ENCODE peak calls at places on chromosomes 3 and 15, in nine cellular contexts. U is transverse colon; S is activated T-helper 9 cell treated with anti-CD3 and anti-CD28 coated beads, Interleukin-2, amount 50 U/mL, for 16 hours; Y is frontal cortex; P is Right ventricle myocardium inferior; X is NCI-H446 treated with DMSO at 0.1 percent for 48 hours; G is nephron progenitor cell; W is SJSA1; L is LHCN-M2. O is an unnamed sample.

GRCh38 chr3:124701687-124702086 is 28.6 kb upstream of the UMPS start:
- DNase-seq in S (no peak), W (no peak), X (no peak), Y (no peak), G (no peak), U (no peak), L (peak; percentile 77), P (no peak), O (no peak)

GRCh38 chr3:15877813-15878212 is 80.0 kb upstream of the ANKRD28 start:
- DNase-seq in X (no peak), L (no peak), W (no peak), G (no peak), S (no peak), U (no peak), Y (no peak), P (no peak), O (no peak)

GRCh38 chr3:160569874-160570273 is 4.5 kb upstream of the KPNA4 start:
- DNase-seq in U (no peak), S (no peak), W (no peak), L (no peak), Y (no peak), P (no peak), G (no peak), X (no peak), O (no peak)

GRCh38 chr3:49689046-49689886 is at the start of the genes MST1 and RNF123:
- DNase-seq in U (peak; percentile 90), X (no peak), W (peak; percentile 88), G (peak; percentile 97), L (peak; percentile 85), S (peak; percentile 86), P (peak; percentile 94), Y (peak; percentile 91), O (peak; percentile 91)

GRCh38 chr3:57100046-57100695 is 39.7 kb downstream of the SPATA12 start:
- DNase-seq in Y (peak; percentile 78), W (peak; percentile 56), L (peak; percentile 75), G (peak; percentile 75), P (no peak), S (no peak), X (peak; percentile 18), U (peak; percentile 71), O (peak; percentile 60)

GRCh38 chr15:72680931-72681330 is 5.1 kb downstream of the HIGD2B start:
- DNase-seq in Y (no peak), U (no peak), P (no peak), G (no peak), X (no peak), W (no peak), S (no peak), L (no peak), O (no peak)

GRCh38 chr15:30001592-30001991 is 81.2 kb upstream of the GOLGA8J start:
- DNase-seq in S (no peak), X (no peak), P (no peak), U (no peak), W (no peak), Y (peak; percentile 56), G (no peak), L (no peak), O (no peak)

GRCh38 chr3:52240059-52240885 is 1.3 kb upstream of the TWF2 start:
- DNase-seq in S (peak; percentile 41), G (no peak), L (peak; percentile 88), Y (no peak), X (peak; percentile 69), W (no peak), U (peak; percentile 62), P (no peak), O (peak; percentile 63)

GRCh38 chr3:159882367-159882766 is 106.3 kb upstream of the IL12A start:
- DNase-seq in S (no peak), W (no peak), P (no peak), U (no peak), G (no peak), X (no peak), Y (no peak), L (no peak), O (no peak)

GRCh38 chr3:174330303-174330702 is 528.8 kb upstream of the NAALADL2 start:
- DNase-seq in S (no peak), L (peak; percentile 96), G (no peak), Y (no peak), U (no peak), X (peak; percentile 61), P (no peak), W (peak; percentile 41), O (peak; percentile 98)

GRCh38 chr3:10015476-10015904 is 10.7 kb upstream of the FANCD2 start:
- DNase-seq in S (no peak), U (peak; percentile 81), X (no peak), P (peak; percentile 88), W (peak; percentile 70), L (peak; percentile 92), G (no peak), Y (peak; percentile 43), O (peak; percentile 80)

GRCh38 chr15:36430280-36430679 is 149.1 kb upstream of the CDIN1 start:
- DNase-seq in X (no peak), L (no peak), U (no peak), P (no peak), Y (no peak), G (no peak), W (no peak), S (no peak), O (no peak)

GRCh38 chr15:69576035-69576526 is 123.5 kb downstream of the RPLP1 start:
- DNase-seq in L (no peak), G (peak; percentile 38), X (no peak), S (peak; percentile 56), W (peak; percentile 73), Y (peak; percentile 58), U (peak; percentile 76), P (no peak), O (peak; percentile 63)

GRCh38 chr15:81256916-81257315 is 60.2 kb downstream of the IL16 start:
- DNase-seq in W (no peak), Y (no peak), G (no peak), S (no peak), P (no peak), L (peak; percentile 51), X (peak; percentile 20), U (no peak), O (no peak)

GRCh38 chr3:50885491-50885890 is 210.8 kb downstream of the DOCK3 start:
- DNase-seq in X (no peak), S (no peak), L (no peak), U (no peak), G (no peak), Y (no peak), W (no peak), P (no peak), O (no peak)